ENCODE peak calls at places on chromosome X, in six cellular contexts. F, C, H, Q, X and R are unnamed samples. For H3K4me1, the result is how much of the 10 kb centered on the place peaks cover.

GRCh38 chrX:2751291-2751690 is 549 bp upstream of the XG start:
- DNase-seq in F (no peak), C (no peak), H (no peak), Q (no peak), X (no peak), R (no peak)

GRCh38 chrX:45843518-45843917 is 642.8 kb upstream of the DIPK2B start:
- DNase-seq in F (no peak), C (no peak), H (no peak), Q (no peak), X (no peak), R (no peak)

GRCh38 chrX:56968980-56969379 is 26.4 kb downstream of the SPIN3 start:
- DNase-seq in F (no peak), C (no peak), H (no peak), Q (no peak), X (no peak), R (no peak)

GRCh38 chrX:39063037-39063436 is 261.8 kb downstream of the MID1IP1 start:
- DNase-seq in F (no peak), C (no peak), H (no peak), Q (no peak), X (peak), R (peak)

GRCh38 chrX:102599950-102600579 is 750 bp downstream of the ARMCX5 start:
- DNase-seq in F (no peak), C (no peak), H (no peak), Q (no peak), X (no peak), R (no peak)

GRCh38 chrX:20059467-20060128 is 57.1 kb downstream of the MAP7D2 start:
- DNase-seq in F (no peak), C (no peak), H (no peak), Q (no peak), X (no peak), R (no peak)

GRCh38 chrX:29662101-29662500 is 553.3 kb upstream of the MAGEB2 start:
- DNase-seq in F (no peak), C (no peak), H (no peak), Q (no peak), X (no peak), R (no peak)

GRCh38 chrX:86507337-86507736 is 359.1 kb downstream of the DACH2 start:
- DNase-seq in F (no peak), C (no peak), H (no peak), Q (no peak), X (no peak), R (no peak)

GRCh38 chrX:68018248-68019203 is 414.8 kb downstream of the OPHN1 start:
- DNase-seq in F (no peak), C (no peak), H (no peak), Q (no peak), X (no peak), R (no peak)

GRCh38 chrX:15579778-15580747 is 20.7 kb downstream of the ACE2 start:
- DNase-seq in F (no peak), C (no peak), H (peak), Q (no peak), X (no peak), R (no peak)

GRCh38 chrX:21662761-21663160 is 4.6 kb upstream of the KLHL34 start:
- DNase-seq in F (no peak), C (no peak), H (no peak), Q (no peak), X (no peak), R (no peak)

GRCh38 chrX:45885931-45886330 is 659.3 kb downstream of the ZNF674 start:
- DNase-seq in F (no peak), C (no peak), H (no peak), Q (no peak), X (no peak), R (no peak)

GRCh38 chrX:41026326-41027136 is 58.7 kb upstream of the USP9X start:
- DNase-seq in F (no peak), C (no peak), H (no peak), Q (no peak), X (no peak), R (no peak)

GRCh38 chrX:38000706-38001105 is 5.6 kb upstream of the SYTL5 start:
- DNase-seq in F (no peak), C (no peak), H (no peak), Q (no peak), X (no peak), R (no peak)

GRCh38 chrX:134990475-134991473 is at the start of gene SMIM10:
- DNase-seq in F (no peak), C (peak), H (peak), Q (no peak), X (peak), R (peak)

GRCh38 chrX:12890467-12890866 is 16.0 kb upstream of the TLR8 start:
- DNase-seq in F (no peak), C (no peak), H (no peak), Q (no peak), X (no peak), R (no peak)

GRCh38 chrX:12891167-12891566 is 15.3 kb upstream of the TLR8 start:
- DNase-seq in F (no peak), C (no peak), H (no peak), Q (no peak), X (no peak), R (no peak)

GRCh38 chrX:12894074-12894691 is 12.2 kb upstream of the TLR8 start:
- DNase-seq in F (no peak), C (peak), H (peak), Q (no peak), X (no peak), R (no peak)

GRCh38 chrX:12895856-12896255 is 10.6 kb upstream of the TLR8 start:
- DNase-seq in F (no peak), C (no peak), H (no peak), Q (no peak), X (no peak), R (no peak)

DNA sequence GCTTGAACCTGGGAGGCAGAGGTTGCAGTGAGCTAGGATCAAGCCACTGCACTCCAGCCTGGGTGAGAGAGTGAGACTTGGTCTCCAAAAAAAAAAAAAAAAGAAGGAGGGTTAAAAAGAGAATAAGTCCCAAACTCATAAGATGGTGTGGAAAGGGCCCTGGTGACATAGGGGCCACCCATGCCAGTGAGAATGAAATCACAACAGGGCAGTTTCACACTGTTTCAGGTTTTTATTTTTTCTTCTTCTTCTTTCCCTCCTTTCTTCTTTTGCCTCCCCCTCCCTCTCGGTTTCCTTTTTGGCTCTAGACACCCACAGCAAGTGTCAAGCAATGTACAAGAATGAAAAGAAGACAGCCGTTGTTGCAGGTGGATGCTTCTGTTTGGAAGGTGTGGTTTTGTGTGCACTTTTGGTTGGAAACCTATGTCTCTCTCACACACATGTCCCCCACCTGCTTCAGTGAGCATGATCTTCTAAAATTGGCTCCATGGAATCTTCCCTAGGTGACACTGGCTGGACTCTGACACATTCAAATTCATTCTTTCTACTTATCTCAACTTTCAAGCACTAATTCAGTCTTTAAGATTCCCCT is 14.4 kb upstream of the TLR8 start:
- DNase-seq in F (no peak), C (no peak), H (no peak), Q (no peak), X (no peak), R (no peak)
- H3K4me1 ChIP-seq in F (under half), C (under half), H (under half), Q (under half), X (under half), R (under half)

DNA sequence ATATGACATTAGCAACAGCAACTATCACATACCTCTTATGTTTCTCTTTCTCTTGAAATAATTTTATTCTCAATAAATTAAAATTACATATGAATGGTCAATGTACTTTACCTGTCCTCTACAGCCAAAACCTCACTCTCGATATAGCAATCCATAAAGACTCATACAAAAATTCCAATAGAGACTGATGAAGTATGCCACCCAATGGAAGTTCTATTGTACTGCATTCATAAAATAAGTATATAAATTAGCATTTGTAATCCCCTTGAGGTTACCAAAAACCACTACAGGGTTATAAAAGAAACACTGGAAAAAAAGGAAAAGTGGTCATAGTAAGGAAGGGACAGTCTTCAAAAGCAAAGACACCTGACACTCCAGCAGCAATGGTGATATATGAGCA is 32.8 kb downstream of the CLDN2 start:
- DNase-seq in F (no peak), C (no peak), H (no peak), Q (no peak), X (no peak), R (no peak)
- H3K4me1 ChIP-seq in F (under half), C (under half), H (under half), Q (under half), X (under half), R (under half)

DNA sequence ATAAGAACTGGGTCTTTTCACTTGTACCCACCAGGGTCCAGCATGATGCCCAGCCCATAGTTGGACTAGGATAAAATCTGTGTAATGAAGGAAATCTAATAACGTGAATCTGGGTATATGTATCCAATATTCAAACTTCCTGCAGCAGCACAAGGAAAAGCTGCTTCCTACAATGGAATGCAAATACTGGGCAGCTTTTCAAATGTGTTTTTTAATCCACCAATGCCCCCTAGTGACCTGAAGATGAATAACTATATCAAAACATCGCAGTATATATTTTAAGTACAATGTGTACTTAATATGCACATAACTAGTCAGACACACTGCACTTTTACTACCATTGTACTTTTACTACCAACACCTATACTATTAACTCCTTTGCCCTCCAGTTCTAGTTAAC is 5.3 kb downstream of the APOO start:
- DNase-seq in F (no peak), C (no peak), H (no peak), Q (no peak), X (no peak), R (no peak)
- H3K4me1 ChIP-seq in F (under half), C (under half), H (half or more), Q (half or more), X (under half), R (under half)

DNA sequence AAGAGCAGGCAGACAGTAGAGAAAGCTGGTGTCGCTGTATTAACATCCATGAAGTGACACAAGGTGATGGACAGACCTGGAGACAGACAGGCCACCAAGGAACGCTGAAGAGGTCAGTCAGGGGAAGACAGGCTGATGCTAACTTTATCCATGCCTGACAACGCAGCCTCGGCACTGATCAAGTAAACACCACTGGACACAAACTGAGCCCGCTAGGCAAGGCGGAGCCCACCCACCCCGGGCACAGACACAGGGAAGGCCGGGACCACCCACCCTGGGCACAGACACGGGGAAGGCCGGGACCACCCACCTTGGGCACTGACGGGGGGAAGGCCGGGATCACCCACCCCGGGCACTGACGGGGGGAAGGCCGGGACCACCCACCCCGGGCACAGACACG is 18.8 kb downstream of the PPP2R3B start:
- DNase-seq in F (no peak), C (no peak), H (no peak), Q (no peak), X (no peak), R (no peak)
- H3K4me1 ChIP-seq in F (under half), C (under half), H (under half), Q (under half), X (under half), R (under half)

DNA sequence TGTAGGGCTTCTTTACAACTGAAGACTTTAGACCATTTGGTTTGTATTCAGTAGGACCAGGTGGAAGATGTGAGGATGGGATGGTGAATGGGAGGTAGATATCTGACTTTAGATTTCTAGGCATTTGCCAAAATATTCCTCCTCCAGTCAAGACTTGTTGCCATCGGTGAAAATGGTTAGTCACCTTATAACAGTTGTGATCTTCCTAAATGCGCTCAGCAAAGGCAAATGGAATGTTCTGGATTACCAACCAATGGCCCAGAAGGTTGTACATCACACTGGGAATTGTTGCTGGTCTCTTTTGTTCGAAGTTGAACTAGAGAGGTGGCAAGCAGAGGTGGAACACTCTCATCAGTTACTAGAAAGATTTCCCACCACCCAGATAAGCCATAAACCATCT is 33.9 kb downstream of the TMSB4X start:
- DNase-seq in F (no peak), C (no peak), H (no peak), Q (no peak), X (no peak), R (no peak)
- H3K4me1 ChIP-seq in F (under half), C (under half), H (under half), Q (half or more), X (under half), R (under half)